ENCODE peak calls at places on chromosomes 4 and X, in six cellular contexts. D, F, C, J, Z and Y are unnamed samples.

GRCh38 chr4:46392421-46392820 is 2.5 kb upstream of the GABRA2 start:
- DNase-seq in D (no peak), F (no peak), C (peak), J (peak), Z (no peak), Y (no peak)

GRCh38 chrX:150363561-150364346 is 637 bp downstream of the MAMLD1 start:
- DNase-seq in D (no peak), F (peak), C (peak), J (peak), Z (peak), Y (no peak)

GRCh38 chrX:29044802-29045201 is 457.6 kb downstream of the IL1RAPL1 start:
- DNase-seq in D (no peak), F (no peak), C (no peak), J (peak), Z (no peak), Y (no peak)

GRCh38 chrX:71178908-71179307 is 34.3 kb downstream of the NLGN3 start:
- DNase-seq in D (peak), F (no peak), C (peak), J (peak), Z (peak), Y (peak)

GRCh38 chrX:110734894-110735541 is 60.6 kb downstream of the CHRDL1 start:
- DNase-seq in D (peak), F (no peak), C (peak), J (peak), Z (no peak), Y (peak)

GRCh38 chr4:5378002-5378401 is 326.7 kb downstream of the STK32B start:
- DNase-seq in D (no peak), F (no peak), C (no peak), J (peak), Z (no peak), Y (no peak)

GRCh38 chrX:68725966-68726365 is 78.5 kb downstream of the STARD8 start:
- DNase-seq in D (no peak), F (no peak), C (no peak), J (no peak), Z (no peak), Y (no peak)

GRCh38 chr4:165351359-165352130 is 24.1 kb downstream of the MSMO1 start:
- DNase-seq in D (no peak), F (no peak), C (no peak), J (no peak), Z (no peak), Y (no peak)

GRCh38 chr4:37389967-37390580 is 145.5 kb downstream of the NWD2 start:
- DNase-seq in D (peak), F (no peak), C (peak), J (peak), Z (peak), Y (peak)

GRCh38 chr4:122819708-122820449 is 6.8 kb upstream of the FGF2 start:
- DNase-seq in D (peak), F (no peak), C (peak), J (peak), Z (no peak), Y (peak)

GRCh38 chr4:72966652-72967051 is 102.9 kb downstream of the COX18 start:
- DNase-seq in D (no peak), F (no peak), C (no peak), J (no peak), Z (no peak), Y (no peak)

GRCh38 chr4:54940996-54941395 is 184.4 kb downstream of the KDR start:
- DNase-seq in D (no peak), F (no peak), C (no peak), J (no peak), Z (no peak), Y (no peak)

GRCh38 chr4:159077702-159078495 is 25.0 kb upstream of the RAPGEF2 start:
- DNase-seq in D (no peak), F (no peak), C (peak), J (peak), Z (no peak), Y (no peak)

GRCh38 chrX:23742174-23742692 is 843 bp downstream of the ACOT9 start:
- DNase-seq in D (peak), F (no peak), C (peak), J (peak), Z (peak), Y (peak)

GRCh38 chrX:133440081-133440796 is 24.9 kb upstream of the GPC4 start:
- DNase-seq in D (no peak), F (no peak), C (no peak), J (no peak), Z (no peak), Y (no peak)

GRCh38 chr4:12137556-12137955 is 708.9 kb upstream of the HS3ST1 start:
- DNase-seq in D (no peak), F (no peak), C (no peak), J (no peak), Z (no peak), Y (no peak)

GRCh38 chr4:109406337-109406931 is 27.2 kb upstream of the SEC24B start:
- DNase-seq in D (peak), F (no peak), C (peak), J (peak), Z (peak), Y (peak)

GRCh38 chr4:3317656-3318211 is 24.9 kb downstream of the RGS12 start:
- DNase-seq in D (no peak), F (no peak), C (no peak), J (no peak), Z (no peak), Y (no peak)

GRCh38 chr4:185165605-185166063 is 22.6 kb downstream of the SLC25A4 start:
- DNase-seq in D (peak), F (no peak), C (no peak), J (peak), Z (no peak), Y (peak)

GRCh38 chr4:18214656-18215055 is 193.1 kb upstream of the LCORL start:
- DNase-seq in D (no peak), F (no peak), C (no peak), J (no peak), Z (no peak), Y (no peak)

GRCh38 chr4:139419388-139419914 is 34.5 kb upstream of the RAB33B start:
- DNase-seq in D (peak), F (peak), C (peak), J (peak), Z (no peak), Y (peak)

GRCh38 chrX:119502727-119503483 is 34.7 kb downstream of the SLC25A5 start:
- DNase-seq in D (peak), F (no peak), C (peak), J (peak), Z (peak), Y (peak)

GRCh38 chr4:73388887-73389286 is 15.2 kb upstream of the ALB start:
- DNase-seq in D (no peak), F (no peak), C (no peak), J (no peak), Z (no peak), Y (no peak)

GRCh38 chr4:171049380-171049779 is 763.8 kb upstream of the GALNTL6 start:
- DNase-seq in D (no peak), F (no peak), C (no peak), J (no peak), Z (no peak), Y (no peak)

GRCh38 chrX:71107762-71108360 is 1.3 kb upstream of the CXorf65 start:
- DNase-seq in D (no peak), F (no peak), C (no peak), J (no peak), Z (no peak), Y (no peak)

GRCh38 chr4:1711055-1711905 is 839 bp downstream of the SLBP start:
- DNase-seq in D (peak), F (peak), C (peak), J (peak), Z (no peak), Y (peak)

GRCh38 chrX:19865567-19866363 is 21.6 kb downstream of the SH3KBP1 start:
- DNase-seq in D (no peak), F (no peak), C (no peak), J (no peak), Z (no peak), Y (no peak)

GRCh38 chr4:40199999-40200880 is 3.4 kb downstream of the RHOH start:
- DNase-seq in D (peak), F (no peak), C (no peak), J (peak), Z (no peak), Y (no peak)

GRCh38 chr4:85741921-85742591 is 267.1 kb downstream of the ARHGAP24 start:
- DNase-seq in D (no peak), F (peak), C (no peak), J (no peak), Z (no peak), Y (no peak)

DNA sequence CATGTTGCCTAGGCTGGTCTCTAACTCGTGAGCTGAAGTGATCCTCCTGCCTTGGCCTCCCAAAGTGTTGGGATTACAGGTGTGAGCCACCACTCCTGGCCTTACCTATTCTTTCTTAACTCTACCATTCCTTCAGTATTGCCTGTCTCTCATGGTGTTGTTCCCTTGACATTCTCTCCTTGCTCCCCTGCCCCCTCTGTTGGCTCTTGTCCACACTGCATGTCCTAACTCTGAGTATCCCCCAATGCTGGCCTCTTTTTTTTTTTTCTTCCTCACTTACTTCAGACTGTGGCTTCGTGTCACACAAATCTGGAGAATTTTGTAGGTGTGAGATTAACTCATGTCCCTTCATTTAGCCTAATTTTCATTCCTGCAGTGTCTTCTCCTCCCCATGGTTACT is 22.9 kb upstream of the FRMPD4 start:
- DNase-seq in D (no peak), F (no peak), C (no peak), J (no peak), Z (peak), Y (no peak)
- TF ChIP-seq CTCF in D (no peak), F (no peak), C (peak), J (no peak), Z (peak), Y (no peak)

DNA sequence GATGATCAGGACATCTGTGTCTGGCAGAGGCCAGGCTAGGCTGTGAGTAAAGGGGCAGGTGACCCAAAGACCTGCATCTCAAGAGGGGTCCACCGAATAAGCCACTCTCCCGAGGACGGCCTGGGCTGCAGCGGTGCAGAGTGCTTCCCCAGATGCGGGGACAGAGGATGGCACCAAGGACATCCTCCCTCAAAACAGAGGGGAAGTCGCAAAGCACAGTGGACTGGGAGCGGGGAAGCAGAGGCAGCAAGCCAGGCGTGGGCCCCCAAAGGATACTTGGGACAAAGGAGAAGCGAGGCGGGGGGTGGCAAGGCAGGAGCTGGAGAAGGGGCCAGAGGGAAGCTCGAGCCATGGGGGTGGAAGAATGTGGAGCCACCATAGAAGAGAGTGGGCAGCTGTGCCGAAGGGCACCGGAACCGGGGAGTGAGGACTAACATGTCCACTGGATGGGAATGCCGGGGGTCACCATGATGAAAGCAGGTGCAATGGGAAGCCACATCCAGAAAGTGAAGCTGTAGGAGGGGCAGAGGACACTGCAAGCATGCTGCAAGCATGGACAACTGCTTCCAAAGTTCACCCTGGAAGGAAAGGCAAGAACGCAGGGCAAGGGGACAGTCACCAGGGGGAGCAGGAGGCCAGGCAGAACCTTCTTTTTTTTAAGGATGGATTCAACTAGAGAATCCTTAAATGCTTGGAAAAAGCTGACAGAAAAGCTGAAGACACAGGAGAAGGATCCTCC is 169.6 kb downstream of the AFAP1 start:
- DNase-seq in D (no peak), F (peak), C (peak), J (peak), Z (peak), Y (peak)
- TF ChIP-seq CTCF in D (peak), F (peak), C (peak), J (peak), Z (no peak), Y (peak)

GRCh38 chrX:39705299-39705698 is 392.5 kb downstream of the BCOR start:
- DNase-seq in D (peak), F (peak), C (peak), J (peak), Z (peak), Y (peak)
- TF ChIP-seq CTCF in D (peak), F (peak), C (peak), J (peak), Z (no peak), Y (peak)

GRCh38 chr4:7503597-7503996 is 68.9 kb upstream of the PSAPL1 start:
- DNase-seq in D (no peak), F (no peak), C (no peak), J (no peak), Z (no peak), Y (no peak)
- TF ChIP-seq CTCF in D (no peak), F (no peak), C (no peak), J (no peak), Z (no peak), Y (no peak)

DNA sequence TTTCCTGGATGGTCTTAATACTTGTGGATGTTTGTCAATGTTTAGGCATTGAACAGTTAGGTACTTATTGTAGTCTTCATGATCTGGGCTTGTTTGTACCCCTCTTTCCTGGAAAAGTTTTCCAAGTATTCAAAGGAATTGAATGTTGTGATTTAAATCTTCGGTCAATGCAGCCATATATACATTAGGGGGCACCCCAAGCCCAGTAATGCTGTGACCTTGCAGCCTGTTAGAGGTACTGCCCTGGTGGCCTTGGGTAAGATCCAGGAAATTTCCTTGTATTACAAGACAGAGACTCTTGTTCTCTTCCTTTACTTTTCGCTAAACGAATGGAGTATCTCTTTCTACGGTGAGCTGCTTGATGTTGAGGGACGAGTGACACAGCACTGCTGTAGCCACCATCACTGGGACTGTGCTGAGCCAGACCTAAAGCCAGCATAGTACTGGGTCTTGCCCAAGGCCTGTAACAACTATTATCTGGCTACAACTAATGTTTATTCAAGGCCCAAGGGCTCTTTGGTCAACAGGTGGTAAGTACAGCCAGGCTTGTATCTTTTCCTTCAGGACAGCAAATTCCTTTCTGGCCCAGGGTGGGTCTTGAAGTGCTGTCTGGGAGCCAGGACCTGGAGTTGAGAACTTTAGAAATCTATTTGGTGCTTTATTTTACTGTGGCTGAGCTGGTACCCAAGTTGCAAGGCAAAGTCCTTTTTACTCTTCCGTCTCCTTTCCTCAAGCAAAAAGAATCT is 118.3 kb upstream of the ATOH1 start:
- DNase-seq in D (no peak), F (no peak), C (peak), J (no peak), Z (peak), Y (no peak)
- TF ChIP-seq CTCF in D (no peak), F (no peak), C (peak), J (no peak), Z (no peak), Y (no peak)

DNA sequence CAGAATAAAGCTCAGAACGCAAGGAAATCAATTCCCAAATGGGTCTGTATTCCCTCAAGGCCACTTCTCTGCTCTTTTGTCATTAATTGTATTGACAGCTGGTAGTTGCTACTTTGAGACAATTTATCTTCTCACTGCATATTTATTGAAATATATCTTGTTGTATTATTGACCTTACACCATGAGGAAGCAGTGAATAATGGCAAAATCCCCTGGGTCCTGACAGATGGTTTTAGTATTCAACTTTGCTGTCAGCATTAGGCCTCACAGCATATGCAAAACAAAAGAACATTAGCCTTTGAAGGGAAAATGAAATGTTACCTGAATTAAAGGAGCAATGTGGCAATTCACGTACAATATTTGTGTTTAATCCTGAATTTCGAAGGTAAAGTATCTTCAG is 406.2 kb upstream of the TRAM1L1 start:
- DNase-seq in D (no peak), F (no peak), C (no peak), J (no peak), Z (no peak), Y (no peak)
- TF ChIP-seq CTCF in D (no peak), F (no peak), C (no peak), J (no peak), Z (no peak), Y (no peak)